ENCODE peak calls at places on chromosome 13, in nine cellular contexts. One of them, this sample, is unnamed.

GRCh38 chr13:110712081-110712848 is 1.2 kb upstream of the ING1 start:
- DNase-seq in stimulated activated CD4-positive, alpha-beta T cell treated with anti-CD3 and anti-CD28 coated beads, Interleukin-4, amount 100 ng/mL, for 1 hour: peak
- DNase-seq in nucleus accumbens: peak
- DNase-seq in thoracic aorta: no peak
- DNase-seq in midbrain: peak
- DNase-seq in activated gamma-delta T cell treated with anti-CD3 and anti-CD28 coated beads, Interleukin-2, amount 50 U/mL, for 16 hours: peak
- DNase-seq in M059J: peak
- DNase-seq in GM20000: peak
- DNase-seq in NCI-H774: peak
- DNase-seq in this sample: peak

GRCh38 chr13:113837554-113838355 is 26.1 kb downstream of the GAS6 start:
- DNase-seq in thoracic aorta: peak
- DNase-seq in M059J: peak
- DNase-seq in stimulated activated CD4-positive, alpha-beta T cell treated with anti-CD3 and anti-CD28 coated beads, Interleukin-4, amount 100 ng/mL, for 1 hour: no peak
- DNase-seq in NCI-H774: no peak
- DNase-seq in GM20000: no peak
- DNase-seq in nucleus accumbens: peak
- DNase-seq in midbrain: peak
- DNase-seq in activated gamma-delta T cell treated with anti-CD3 and anti-CD28 coated beads, Interleukin-2, amount 50 U/mL, for 16 hours: no peak
- DNase-seq in this sample: peak

GRCh38 chr13:99640260-99640659 is 139.0 kb downstream of the TM9SF2 start:
- DNase-seq in thoracic aorta: no peak
- DNase-seq in stimulated activated CD4-positive, alpha-beta T cell treated with anti-CD3 and anti-CD28 coated beads, Interleukin-4, amount 100 ng/mL, for 1 hour: no peak
- DNase-seq in GM20000: no peak
- DNase-seq in M059J: no peak
- DNase-seq in midbrain: no peak
- DNase-seq in nucleus accumbens: no peak
- DNase-seq in NCI-H774: no peak
- DNase-seq in activated gamma-delta T cell treated with anti-CD3 and anti-CD28 coated beads, Interleukin-2, amount 50 U/mL, for 16 hours: no peak
- DNase-seq in this sample: no peak

GRCh38 chr13:30159446-30159839 is 147.9 kb downstream of the KATNAL1 start:
- DNase-seq in midbrain: no peak
- DNase-seq in thoracic aorta: no peak
- DNase-seq in stimulated activated CD4-positive, alpha-beta T cell treated with anti-CD3 and anti-CD28 coated beads, Interleukin-4, amount 100 ng/mL, for 1 hour: peak
- DNase-seq in NCI-H774: no peak
- DNase-seq in activated gamma-delta T cell treated with anti-CD3 and anti-CD28 coated beads, Interleukin-2, amount 50 U/mL, for 16 hours: no peak
- DNase-seq in GM20000: peak
- DNase-seq in M059J: peak
- DNase-seq in nucleus accumbens: no peak
- DNase-seq in this sample: no peak

GRCh38 chr13:99425485-99426341 is 75.6 kb upstream of the TM9SF2 start:
- DNase-seq in activated gamma-delta T cell treated with anti-CD3 and anti-CD28 coated beads, Interleukin-2, amount 50 U/mL, for 16 hours: no peak
- DNase-seq in stimulated activated CD4-positive, alpha-beta T cell treated with anti-CD3 and anti-CD28 coated beads, Interleukin-4, amount 100 ng/mL, for 1 hour: peak
- DNase-seq in nucleus accumbens: peak
- DNase-seq in thoracic aorta: no peak
- DNase-seq in GM20000: peak
- DNase-seq in M059J: no peak
- DNase-seq in midbrain: peak
- DNase-seq in NCI-H774: no peak
- DNase-seq in this sample: peak

GRCh38 chr13:31209819-31210209 is 10.0 kb downstream of the B3GLCT start:
- DNase-seq in thoracic aorta: no peak
- DNase-seq in M059J: no peak
- DNase-seq in NCI-H774: no peak
- DNase-seq in midbrain: no peak
- DNase-seq in GM20000: no peak
- DNase-seq in stimulated activated CD4-positive, alpha-beta T cell treated with anti-CD3 and anti-CD28 coated beads, Interleukin-4, amount 100 ng/mL, for 1 hour: no peak
- DNase-seq in nucleus accumbens: no peak
- DNase-seq in activated gamma-delta T cell treated with anti-CD3 and anti-CD28 coated beads, Interleukin-2, amount 50 U/mL, for 16 hours: no peak
- DNase-seq in this sample: no peak

GRCh38 chr13:34338102-34338501 is 520.2 kb downstream of the RFC3 start:
- DNase-seq in nucleus accumbens: no peak
- DNase-seq in GM20000: no peak
- DNase-seq in NCI-H774: no peak
- DNase-seq in midbrain: no peak
- DNase-seq in activated gamma-delta T cell treated with anti-CD3 and anti-CD28 coated beads, Interleukin-2, amount 50 U/mL, for 16 hours: no peak
- DNase-seq in M059J: no peak
- DNase-seq in thoracic aorta: no peak
- DNase-seq in stimulated activated CD4-positive, alpha-beta T cell treated with anti-CD3 and anti-CD28 coated beads, Interleukin-4, amount 100 ng/mL, for 1 hour: no peak
- DNase-seq in this sample: no peak

GRCh38 chr13:45350152-45350551 is 9.2 kb upstream of the TPT1 start:
- DNase-seq in thoracic aorta: no peak
- DNase-seq in activated gamma-delta T cell treated with anti-CD3 and anti-CD28 coated beads, Interleukin-2, amount 50 U/mL, for 16 hours: no peak
- DNase-seq in midbrain: no peak
- DNase-seq in NCI-H774: no peak
- DNase-seq in stimulated activated CD4-positive, alpha-beta T cell treated with anti-CD3 and anti-CD28 coated beads, Interleukin-4, amount 100 ng/mL, for 1 hour: no peak
- DNase-seq in nucleus accumbens: no peak
- DNase-seq in M059J: no peak
- DNase-seq in GM20000: no peak
- DNase-seq in this sample: no peak

GRCh38 chr13:112245959-112246358 is 130.2 kb upstream of the SPACA7 start:
- DNase-seq in midbrain: no peak
- DNase-seq in M059J: no peak
- DNase-seq in GM20000: no peak
- DNase-seq in thoracic aorta: no peak
- DNase-seq in NCI-H774: no peak
- DNase-seq in stimulated activated CD4-positive, alpha-beta T cell treated with anti-CD3 and anti-CD28 coated beads, Interleukin-4, amount 100 ng/mL, for 1 hour: no peak
- DNase-seq in activated gamma-delta T cell treated with anti-CD3 and anti-CD28 coated beads, Interleukin-2, amount 50 U/mL, for 16 hours: no peak
- DNase-seq in nucleus accumbens: no peak
- DNase-seq in this sample: peak

GRCh38 chr13:103703246-103703645 is 637.0 kb upstream of the SLC10A2 start:
- DNase-seq in stimulated activated CD4-positive, alpha-beta T cell treated with anti-CD3 and anti-CD28 coated beads, Interleukin-4, amount 100 ng/mL, for 1 hour: no peak
- DNase-seq in midbrain: no peak
- DNase-seq in GM20000: no peak
- DNase-seq in nucleus accumbens: no peak
- DNase-seq in activated gamma-delta T cell treated with anti-CD3 and anti-CD28 coated beads, Interleukin-2, amount 50 U/mL, for 16 hours: no peak
- DNase-seq in M059J: no peak
- DNase-seq in thoracic aorta: no peak
- DNase-seq in NCI-H774: no peak
- DNase-seq in this sample: no peak

GRCh38 chr13:28297341-28297740 is 159.0 kb downstream of the PAN3 start:
- DNase-seq in M059J: no peak
- DNase-seq in activated gamma-delta T cell treated with anti-CD3 and anti-CD28 coated beads, Interleukin-2, amount 50 U/mL, for 16 hours: no peak
- DNase-seq in NCI-H774: no peak
- DNase-seq in stimulated activated CD4-positive, alpha-beta T cell treated with anti-CD3 and anti-CD28 coated beads, Interleukin-4, amount 100 ng/mL, for 1 hour: no peak
- DNase-seq in GM20000: no peak
- DNase-seq in midbrain: no peak
- DNase-seq in nucleus accumbens: no peak
- DNase-seq in thoracic aorta: no peak
- DNase-seq in this sample: no peak

GRCh38 chr13:76667551-76667950 is 218.7 kb downstream of the KCTD12 start:
- DNase-seq in thoracic aorta: no peak
- DNase-seq in GM20000: no peak
- DNase-seq in stimulated activated CD4-positive, alpha-beta T cell treated with anti-CD3 and anti-CD28 coated beads, Interleukin-4, amount 100 ng/mL, for 1 hour: no peak
- DNase-seq in NCI-H774: peak
- DNase-seq in activated gamma-delta T cell treated with anti-CD3 and anti-CD28 coated beads, Interleukin-2, amount 50 U/mL, for 16 hours: no peak
- DNase-seq in M059J: peak
- DNase-seq in midbrain: no peak
- DNase-seq in nucleus accumbens: no peak
- DNase-seq in this sample: no peak

GRCh38 chr13:51797664-51798488 is 6.1 kb downstream of the DHRS12 start:
- DNase-seq in NCI-H774: peak
- DNase-seq in M059J: peak
- DNase-seq in midbrain: peak
- DNase-seq in activated gamma-delta T cell treated with anti-CD3 and anti-CD28 coated beads, Interleukin-2, amount 50 U/mL, for 16 hours: peak
- DNase-seq in GM20000: peak
- DNase-seq in nucleus accumbens: peak
- DNase-seq in stimulated activated CD4-positive, alpha-beta T cell treated with anti-CD3 and anti-CD28 coated beads, Interleukin-4, amount 100 ng/mL, for 1 hour: peak
- DNase-seq in thoracic aorta: no peak
- DNase-seq in this sample: peak

GRCh38 chr13:39858794-39859193 is 203.3 kb downstream of the COG6 start:
- DNase-seq in thoracic aorta: no peak
- DNase-seq in M059J: no peak
- DNase-seq in nucleus accumbens: no peak
- DNase-seq in GM20000: no peak
- DNase-seq in NCI-H774: no peak
- DNase-seq in activated gamma-delta T cell treated with anti-CD3 and anti-CD28 coated beads, Interleukin-2, amount 50 U/mL, for 16 hours: no peak
- DNase-seq in stimulated activated CD4-positive, alpha-beta T cell treated with anti-CD3 and anti-CD28 coated beads, Interleukin-4, amount 100 ng/mL, for 1 hour: no peak
- DNase-seq in midbrain: no peak
- DNase-seq in this sample: no peak

GRCh38 chr13:36715841-36716240 is 42.0 kb downstream of the SERTM1 start:
- DNase-seq in NCI-H774: no peak
- DNase-seq in GM20000: no peak
- DNase-seq in nucleus accumbens: no peak
- DNase-seq in thoracic aorta: no peak
- DNase-seq in M059J: no peak
- DNase-seq in activated gamma-delta T cell treated with anti-CD3 and anti-CD28 coated beads, Interleukin-2, amount 50 U/mL, for 16 hours: no peak
- DNase-seq in midbrain: no peak
- DNase-seq in stimulated activated CD4-positive, alpha-beta T cell treated with anti-CD3 and anti-CD28 coated beads, Interleukin-4, amount 100 ng/mL, for 1 hour: no peak
- DNase-seq in this sample: no peak

GRCh38 chr13:26679411-26679810 is 81.2 kb downstream of the GPR12 start:
- DNase-seq in GM20000: no peak
- DNase-seq in midbrain: no peak
- DNase-seq in NCI-H774: no peak
- DNase-seq in nucleus accumbens: no peak
- DNase-seq in activated gamma-delta T cell treated with anti-CD3 and anti-CD28 coated beads, Interleukin-2, amount 50 U/mL, for 16 hours: no peak
- DNase-seq in thoracic aorta: no peak
- DNase-seq in stimulated activated CD4-positive, alpha-beta T cell treated with anti-CD3 and anti-CD28 coated beads, Interleukin-4, amount 100 ng/mL, for 1 hour: no peak
- DNase-seq in M059J: peak
- DNase-seq in this sample: no peak

GRCh38 chr13:52949044-52949443 is 79.6 kb upstream of the OLFM4 start:
- DNase-seq in NCI-H774: no peak
- DNase-seq in stimulated activated CD4-positive, alpha-beta T cell treated with anti-CD3 and anti-CD28 coated beads, Interleukin-4, amount 100 ng/mL, for 1 hour: no peak
- DNase-seq in nucleus accumbens: no peak
- DNase-seq in activated gamma-delta T cell treated with anti-CD3 and anti-CD28 coated beads, Interleukin-2, amount 50 U/mL, for 16 hours: no peak
- DNase-seq in GM20000: no peak
- DNase-seq in thoracic aorta: no peak
- DNase-seq in M059J: no peak
- DNase-seq in midbrain: no peak
- DNase-seq in this sample: no peak

GRCh38 chr13:112943309-112944125 is 25.5 kb upstream of the MCF2L start:
- DNase-seq in NCI-H774: peak
- DNase-seq in midbrain: peak
- DNase-seq in GM20000: peak
- DNase-seq in stimulated activated CD4-positive, alpha-beta T cell treated with anti-CD3 and anti-CD28 coated beads, Interleukin-4, amount 100 ng/mL, for 1 hour: peak
- DNase-seq in nucleus accumbens: peak
- DNase-seq in thoracic aorta: no peak
- DNase-seq in M059J: peak
- DNase-seq in activated gamma-delta T cell treated with anti-CD3 and anti-CD28 coated beads, Interleukin-2, amount 50 U/mL, for 16 hours: no peak
- DNase-seq in this sample: no peak

GRCh38 chr13:84358601-84359000 is 476.3 kb upstream of the SLITRK1 start:
- DNase-seq in NCI-H774: no peak
- DNase-seq in activated gamma-delta T cell treated with anti-CD3 and anti-CD28 coated beads, Interleukin-2, amount 50 U/mL, for 16 hours: no peak
- DNase-seq in stimulated activated CD4-positive, alpha-beta T cell treated with anti-CD3 and anti-CD28 coated beads, Interleukin-4, amount 100 ng/mL, for 1 hour: no peak
- DNase-seq in GM20000: no peak
- DNase-seq in midbrain: no peak
- DNase-seq in M059J: peak
- DNase-seq in nucleus accumbens: no peak
- DNase-seq in thoracic aorta: no peak
- DNase-seq in this sample: no peak

GRCh38 chr13:67231481-67231940 is 1.4 kb upstream of the PCDH9 start:
- DNase-seq in GM20000: no peak
- DNase-seq in midbrain: no peak
- DNase-seq in M059J: no peak
- DNase-seq in thoracic aorta: no peak
- DNase-seq in stimulated activated CD4-positive, alpha-beta T cell treated with anti-CD3 and anti-CD28 coated beads, Interleukin-4, amount 100 ng/mL, for 1 hour: no peak
- DNase-seq in NCI-H774: peak
- DNase-seq in nucleus accumbens: no peak
- DNase-seq in activated gamma-delta T cell treated with anti-CD3 and anti-CD28 coated beads, Interleukin-2, amount 50 U/mL, for 16 hours: no peak
- DNase-seq in this sample: no peak

GRCh38 chr13:79549355-79550106 is 68.6 kb downstream of the NDFIP2 start:
- DNase-seq in nucleus accumbens: no peak
- DNase-seq in GM20000: no peak
- DNase-seq in stimulated activated CD4-positive, alpha-beta T cell treated with anti-CD3 and anti-CD28 coated beads, Interleukin-4, amount 100 ng/mL, for 1 hour: no peak
- DNase-seq in NCI-H774: no peak
- DNase-seq in midbrain: no peak
- DNase-seq in activated gamma-delta T cell treated with anti-CD3 and anti-CD28 coated beads, Interleukin-2, amount 50 U/mL, for 16 hours: no peak
- DNase-seq in thoracic aorta: no peak
- DNase-seq in M059J: no peak
- DNase-seq in this sample: no peak

GRCh38 chr13:53250272-53250875 is 221.8 kb downstream of the OLFM4 start:
- DNase-seq in M059J: peak
- DNase-seq in activated gamma-delta T cell treated with anti-CD3 and anti-CD28 coated beads, Interleukin-2, amount 50 U/mL, for 16 hours: no peak
- DNase-seq in GM20000: peak
- DNase-seq in nucleus accumbens: peak
- DNase-seq in midbrain: peak
- DNase-seq in stimulated activated CD4-positive, alpha-beta T cell treated with anti-CD3 and anti-CD28 coated beads, Interleukin-4, amount 100 ng/mL, for 1 hour: no peak
- DNase-seq in NCI-H774: peak
- DNase-seq in thoracic aorta: no peak
- DNase-seq in this sample: no peak

GRCh38 chr13:78147905-78148304 is 229.3 kb upstream of the EDNRB start:
- DNase-seq in thoracic aorta: no peak
- DNase-seq in midbrain: no peak
- DNase-seq in nucleus accumbens: no peak
- DNase-seq in stimulated activated CD4-positive, alpha-beta T cell treated with anti-CD3 and anti-CD28 coated beads, Interleukin-4, amount 100 ng/mL, for 1 hour: no peak
- DNase-seq in GM20000: no peak
- DNase-seq in NCI-H774: no peak
- DNase-seq in M059J: peak
- DNase-seq in activated gamma-delta T cell treated with anti-CD3 and anti-CD28 coated beads, Interleukin-2, amount 50 U/mL, for 16 hours: no peak
- DNase-seq in this sample: no peak

GRCh38 chr13:21079761-21080730 is 18.7 kb upstream of the LATS2 start:
- DNase-seq in activated gamma-delta T cell treated with anti-CD3 and anti-CD28 coated beads, Interleukin-2, amount 50 U/mL, for 16 hours: no peak
- DNase-seq in thoracic aorta: no peak
- DNase-seq in midbrain: no peak
- DNase-seq in nucleus accumbens: no peak
- DNase-seq in stimulated activated CD4-positive, alpha-beta T cell treated with anti-CD3 and anti-CD28 coated beads, Interleukin-4, amount 100 ng/mL, for 1 hour: no peak
- DNase-seq in NCI-H774: no peak
- DNase-seq in GM20000: no peak
- DNase-seq in M059J: peak
- DNase-seq in this sample: peak

GRCh38 chr13:31088826-31089420 is 72.8 kb downstream of the HSPH1 start:
- DNase-seq in M059J: no peak
- DNase-seq in thoracic aorta: no peak
- DNase-seq in nucleus accumbens: no peak
- DNase-seq in activated gamma-delta T cell treated with anti-CD3 and anti-CD28 coated beads, Interleukin-2, amount 50 U/mL, for 16 hours: no peak
- DNase-seq in NCI-H774: no peak
- DNase-seq in midbrain: no peak
- DNase-seq in GM20000: no peak
- DNase-seq in stimulated activated CD4-positive, alpha-beta T cell treated with anti-CD3 and anti-CD28 coated beads, Interleukin-4, amount 100 ng/mL, for 1 hour: no peak
- DNase-seq in this sample: peak

GRCh38 chr13:28623782-28624706 is 34.9 kb upstream of the POMP start:
- DNase-seq in nucleus accumbens: no peak
- DNase-seq in NCI-H774: no peak
- DNase-seq in thoracic aorta: no peak
- DNase-seq in stimulated activated CD4-positive, alpha-beta T cell treated with anti-CD3 and anti-CD28 coated beads, Interleukin-4, amount 100 ng/mL, for 1 hour: no peak
- DNase-seq in activated gamma-delta T cell treated with anti-CD3 and anti-CD28 coated beads, Interleukin-2, amount 50 U/mL, for 16 hours: no peak
- DNase-seq in M059J: no peak
- DNase-seq in GM20000: no peak
- DNase-seq in midbrain: no peak
- DNase-seq in this sample: no peak

GRCh38 chr13:109182777-109183465 is 553.5 kb downstream of the MYO16 start:
- DNase-seq in midbrain: no peak
- DNase-seq in NCI-H774: no peak
- DNase-seq in nucleus accumbens: no peak
- DNase-seq in M059J: peak
- DNase-seq in thoracic aorta: no peak
- DNase-seq in GM20000: no peak
- DNase-seq in activated gamma-delta T cell treated with anti-CD3 and anti-CD28 coated beads, Interleukin-2, amount 50 U/mL, for 16 hours: no peak
- DNase-seq in stimulated activated CD4-positive, alpha-beta T cell treated with anti-CD3 and anti-CD28 coated beads, Interleukin-4, amount 100 ng/mL, for 1 hour: no peak
- DNase-seq in this sample: no peak

GRCh38 chr13:19345916-19346422 is 164.3 kb upstream of the TUBA3C start:
- DNase-seq in thoracic aorta: no peak
- DNase-seq in M059J: no peak
- DNase-seq in midbrain: no peak
- DNase-seq in GM20000: no peak
- DNase-seq in activated gamma-delta T cell treated with anti-CD3 and anti-CD28 coated beads, Interleukin-2, amount 50 U/mL, for 16 hours: no peak
- DNase-seq in nucleus accumbens: no peak
- DNase-seq in NCI-H774: no peak
- DNase-seq in stimulated activated CD4-positive, alpha-beta T cell treated with anti-CD3 and anti-CD28 coated beads, Interleukin-4, amount 100 ng/mL, for 1 hour: no peak
- DNase-seq in this sample: no peak

GRCh38 chr13:74205313-74205690 is 71.1 kb upstream of the KLF12 start:
- DNase-seq in thoracic aorta: no peak
- DNase-seq in nucleus accumbens: no peak
- DNase-seq in M059J: peak
- DNase-seq in stimulated activated CD4-positive, alpha-beta T cell treated with anti-CD3 and anti-CD28 coated beads, Interleukin-4, amount 100 ng/mL, for 1 hour: no peak
- DNase-seq in NCI-H774: no peak
- DNase-seq in activated gamma-delta T cell treated with anti-CD3 and anti-CD28 coated beads, Interleukin-2, amount 50 U/mL, for 16 hours: no peak
- DNase-seq in midbrain: no peak
- DNase-seq in GM20000: no peak
- DNase-seq in this sample: no peak

GRCh38 chr13:37546087-37546486 is 52.5 kb downstream of the POSTN start:
- DNase-seq in thoracic aorta: no peak
- DNase-seq in nucleus accumbens: no peak
- DNase-seq in stimulated activated CD4-positive, alpha-beta T cell treated with anti-CD3 and anti-CD28 coated beads, Interleukin-4, amount 100 ng/mL, for 1 hour: no peak
- DNase-seq in midbrain: no peak
- DNase-seq in GM20000: no peak
- DNase-seq in NCI-H774: no peak
- DNase-seq in activated gamma-delta T cell treated with anti-CD3 and anti-CD28 coated beads, Interleukin-2, amount 50 U/mL, for 16 hours: no peak
- DNase-seq in M059J: no peak
- DNase-seq in this sample: no peak

GRCh38 chr13:49314344-49314882 is 66.7 kb downstream of the CDADC1 start:
- DNase-seq in M059J: peak
- DNase-seq in stimulated activated CD4-positive, alpha-beta T cell treated with anti-CD3 and anti-CD28 coated beads, Interleukin-4, amount 100 ng/mL, for 1 hour: no peak
- DNase-seq in activated gamma-delta T cell treated with anti-CD3 and anti-CD28 coated beads, Interleukin-2, amount 50 U/mL, for 16 hours: no peak
- DNase-seq in GM20000: no peak
- DNase-seq in midbrain: no peak
- DNase-seq in NCI-H774: no peak
- DNase-seq in nucleus accumbens: no peak
- DNase-seq in thoracic aorta: no peak
- DNase-seq in this sample: no peak

This sample was measured in suprapubic skin.